ENCODE peak calls at places on chromosomes 3 and 15, in ten cellular contexts. I is activated CD4-positive, alpha-beta T cell treated with anti-CD3 and anti-CD28 coated beads, Interleukin-2, amount 50 U/mL, for 1 hour; E is H54; Z is stimulated activated CD4-positive, alpha-beta T cell treated with anti-CD3 and anti-CD28 coated beads, Interleukin-12 subunit alpha, Interleukin-12 subunit beta, amount 100 ng/mL, for 24 hours; X is RWPE1; T is kidney epithelial cell; C is mucosa of descending colon; R is AG08396; P is NCI-H524; J is astrocyte of the cerebellum. G is an unnamed sample.

GRCh38 chr15:50415752-50416404 is 8.3 kb upstream of the USP8 start:
- DNase-seq in I (no peak), E (no peak), Z (no peak), X (no peak), T (no peak), C (peak), R (peak), P (no peak), J (no peak), G (no peak)

GRCh38 chr15:79874242-79874641 is 22.6 kb downstream of the MTHFS start:
- DNase-seq in I (no peak), E (no peak), Z (no peak), X (peak), T (peak), C (no peak), R (no peak), P (no peak), J (no peak), G (peak)

GRCh38 chr3:24201301-24201700 is 256.2 kb downstream of the NR1D2 start:
- DNase-seq in I (no peak), E (no peak), Z (no peak), X (no peak), T (no peak), C (no peak), R (no peak), P (no peak), J (no peak), G (no peak)

GRCh38 chr15:67433495-67434099 is 87.3 kb upstream of the C15orf61 start:
- DNase-seq in I (peak), E (peak), Z (peak), X (peak), T (no peak), C (peak), R (peak), P (no peak), J (peak), G (peak)

GRCh38 chr15:76936671-76937070 is 5.1 kb downstream of the RCN2 start:
- DNase-seq in I (no peak), E (no peak), Z (no peak), X (no peak), T (peak), C (no peak), R (no peak), P (no peak), J (no peak), G (no peak)

GRCh38 chr3:141575879-141576743 is 89.3 kb downstream of the RASA2 start:
- DNase-seq in I (no peak), E (no peak), Z (no peak), X (peak), T (no peak), C (peak), R (peak), P (peak), J (peak), G (no peak)

GRCh38 chr15:82159922-82160321 is 102.6 kb downstream of the EFL1 start:
- DNase-seq in I (no peak), E (peak), Z (no peak), X (peak), T (peak), C (no peak), R (peak), P (no peak), J (peak), G (no peak)

GRCh38 chr3:123876858-123877257 is 7.3 kb downstream of the MYLK start:
- DNase-seq in I (no peak), E (no peak), Z (no peak), X (no peak), T (no peak), C (no peak), R (no peak), P (no peak), J (no peak), G (no peak)

GRCh38 chr3:141313091-141313683 is 55.1 kb upstream of the ZBTB38 start:
- DNase-seq in I (no peak), E (no peak), Z (no peak), X (no peak), T (no peak), C (no peak), R (no peak), P (no peak), J (no peak), G (no peak)

GRCh38 chr3:94360982-94361381 is 298.1 kb downstream of the NSUN3 start:
- DNase-seq in I (no peak), E (no peak), Z (no peak), X (no peak), T (no peak), C (peak), R (no peak), P (no peak), J (peak), G (no peak)

GRCh38 chr3:28077566-28077965 is 163.9 kb upstream of the CMC1 start:
- DNase-seq in I (no peak), E (peak), Z (no peak), X (no peak), T (no peak), C (no peak), R (peak), P (peak), J (peak), G (peak)

GRCh38 chr3:180744226-180744625 is 64.9 kb upstream of the CCDC39 start:
- DNase-seq in I (no peak), E (no peak), Z (no peak), X (no peak), T (no peak), C (no peak), R (no peak), P (no peak), J (no peak), G (no peak)

GRCh38 chr15:79332824-79333510 is 22.1 kb downstream of the TMED3 start:
- DNase-seq in I (no peak), E (no peak), Z (no peak), X (no peak), T (no peak), C (peak), R (no peak), P (no peak), J (no peak), G (no peak)